ENCODE peak calls at places on chromosomes 13 and 19, in six cellular contexts. E, K, X, B, C and Y are unnamed samples.

GRCh38 chr13:86383151-86383550 is 583.9 kb upstream of the SLITRK6 start:
- DNase-seq in E (no peak), K (no peak), X (no peak), B (no peak), C (no peak), Y (no peak)

GRCh38 chr13:23159205-23159586 is 21.6 kb upstream of the SGCG start:
- DNase-seq in E (peak; percentile 69), K (no peak), X (peak; percentile 13), B (peak; percentile 72), C (no peak), Y (peak; percentile 16)

GRCh38 chr13:31204592-31204991 is 4.8 kb downstream of the B3GLCT start:
- DNase-seq in E (peak; percentile 44), K (no peak), X (peak; percentile 60), B (peak; percentile 83), C (no peak), Y (peak; percentile 48)

GRCh38 chr19:19464339-19465098 is 50.8 kb downstream of the TSSK6 start:
- DNase-seq in E (peak; percentile 78), K (no peak), X (peak; percentile 73), B (peak; percentile 71), C (no peak), Y (no peak)

GRCh38 chr19:14147797-14148605 is 11.6 kb upstream of the ASF1B start:
- DNase-seq in E (peak; percentile 65), K (peak; percentile 70), X (peak; percentile 57), B (peak; percentile 84), C (peak; percentile 74), Y (peak; percentile 42)

GRCh38 chr19:31214086-31214485 is 135.2 kb downstream of the TSHZ3 start:
- DNase-seq in E (peak; percentile 99), K (no peak), X (peak; percentile 100), B (peak; percentile 100), C (peak; percentile 91), Y (peak; percentile 59)

GRCh38 chr19:13849991-13850909 is 26.7 kb upstream of the NANOS3 start:
- DNase-seq in E (peak; percentile 78), K (no peak), X (peak; percentile 71), B (peak; percentile 89), C (peak; percentile 88), Y (peak; percentile 48)

GRCh38 chr19:52066258-52066866 is 17.7 kb upstream of the ZNF432 start:
- DNase-seq in E (no peak), K (no peak), X (no peak), B (no peak), C (no peak), Y (no peak)

GRCh38 chr19:38718747-38719543 is 25.3 kb downstream of the CAPN12 start:
- DNase-seq in E (peak; percentile 57), K (peak; percentile 77), X (no peak), B (peak; percentile 40), C (no peak), Y (no peak)

GRCh38 chr19:33796164-33797100 is at the start of gene KCTD15:
- DNase-seq in E (peak; percentile 42), K (no peak), X (peak; percentile 31), B (peak; percentile 75), C (no peak), Y (no peak)

GRCh38 chr13:94537740-94538630 is 58.0 kb downstream of the TGDS start:
- DNase-seq in E (no peak), K (no peak), X (no peak), B (no peak), C (no peak), Y (no peak)

GRCh38 chr19:4431808-4432674 is 25.6 kb downstream of the UBXN6 start:
- DNase-seq in E (no peak), K (no peak), X (no peak), B (no peak), C (peak; percentile 62), Y (no peak)

GRCh38 chr13:58960909-58961308 is 1202.8 kb downstream of the DIAPH3 start:
- DNase-seq in E (peak; percentile 63), K (no peak), X (peak; percentile 2), B (peak; percentile 2), C (no peak), Y (no peak)

GRCh38 chr13:106087201-106087600 is 448.3 kb downstream of the EFNB2 start:
- DNase-seq in E (no peak), K (no peak), X (no peak), B (no peak), C (peak; percentile 66), Y (no peak)

GRCh38 chr19:5150331-5150901 is 181.5 kb downstream of the KDM4B start:
- DNase-seq in E (no peak), K (no peak), X (no peak), B (no peak), C (no peak), Y (no peak)

GRCh38 chr13:62305758-62306157 is 890.1 kb upstream of the PCDH20 start:
- DNase-seq in E (peak; percentile 3), K (no peak), X (no peak), B (no peak), C (no peak), Y (no peak)

GRCh38 chr13:102847272-102848234 is 1.7 kb downstream of the ERCC5 start:
- DNase-seq in E (peak; percentile 70), K (no peak), X (peak; percentile 54), B (peak; percentile 78), C (no peak), Y (no peak)

GRCh38 chr19:6514926-6515325 is 12.8 kb upstream of the TUBB4A start:
- DNase-seq in E (no peak), K (no peak), X (no peak), B (no peak), C (no peak), Y (no peak)

GRCh38 chr19:55857149-55857548 is 20.8 kb downstream of the NLRP4 start:
- DNase-seq in E (no peak), K (no peak), X (no peak), B (no peak), C (no peak), Y (no peak)

GRCh38 chr13:98141938-98142426 is 912 bp upstream of the FARP1 start:
- DNase-seq in E (no peak), K (no peak), X (no peak), B (no peak), C (no peak), Y (no peak)

GRCh38 chr19:52622261-52622660 is 15.9 kb downstream of the ZNF83 start:
- DNase-seq in E (no peak), K (no peak), X (no peak), B (no peak), C (no peak), Y (no peak)

GRCh38 chr13:79779761-79780160 is 298.8 kb downstream of the NDFIP2 start:
- DNase-seq in E (peak; percentile 52), K (no peak), X (peak; percentile 51), B (peak; percentile 90), C (peak; percentile 53), Y (no peak)
- H3K27ac ChIP-seq in E (peak overlapping the region; percentile 62), K (no peak overlapping the region), X (no peak overlapping the region), B (peak overlapping the region; percentile 91), C (no peak overlapping the region), Y (no peak overlapping the region)

GRCh38 chr13:112711528-112712265 is 21.9 kb downstream of the ATP11A start:
- DNase-seq in E (peak; percentile 97), K (no peak), X (peak; percentile 98), B (peak; percentile 98), C (peak; percentile 92), Y (peak; percentile 39)
- H3K27ac ChIP-seq in E (peak overlapping the region; percentile 90), K (peak overlapping the region; percentile 50), X (peak overlapping the region; percentile 83), B (peak overlapping the region; percentile 74), C (peak overlapping the region; percentile 52), Y (no peak overlapping the region)

GRCh38 chr13:75042809-75043208 is 439.2 kb downstream of the TBC1D4 start:
- DNase-seq in E (no peak), K (no peak), X (no peak), B (no peak), C (no peak), Y (no peak)
- H3K27ac ChIP-seq in E (no peak overlapping the region), K (no peak overlapping the region), X (no peak overlapping the region), B (no peak overlapping the region), C (no peak overlapping the region), Y (no peak overlapping the region)

GRCh38 chr13:39353988-39354387 is 249.0 kb downstream of the LHFPL6 start:
- DNase-seq in E (peak; percentile 21), K (no peak), X (peak; percentile 65), B (peak; percentile 55), C (no peak), Y (no peak)

GRCh38 chr13:39347926-39348901 is 254.8 kb downstream of the LHFPL6 start:
- DNase-seq in E (no peak), K (peak; percentile 31), X (no peak), B (no peak), C (no peak), Y (no peak)

GRCh38 chr13:39350461-39350881 is 252.5 kb downstream of the LHFPL6 start:
- DNase-seq in E (no peak), K (no peak), X (no peak), B (no peak), C (no peak), Y (no peak)

GRCh38 chr13:39349391-39349790 is 253.6 kb downstream of the LHFPL6 start:
- DNase-seq in E (no peak), K (no peak), X (no peak), B (no peak), C (no peak), Y (no peak)
- H3K27ac ChIP-seq in E (no peak overlapping the region), K (no peak overlapping the region), X (no peak overlapping the region), B (no peak overlapping the region), C (no peak overlapping the region), Y (no peak overlapping the region)

GRCh38 chr13:40345149-40345514 is 321.3 kb downstream of the FOXO1 start:
- DNase-seq in E (no peak), K (no peak), X (no peak), B (no peak), C (no peak), Y (no peak)

GRCh38 chr13:40346592-40346991 is 319.8 kb downstream of the FOXO1 start:
- DNase-seq in E (no peak), K (no peak), X (no peak), B (no peak), C (no peak), Y (no peak)

GRCh38 chr13:40343550-40344269 is 322.7 kb downstream of the FOXO1 start:
- DNase-seq in E (peak; percentile 23), K (no peak), X (no peak), B (no peak), C (no peak), Y (no peak)

GRCh38 chr13:40344270-40345148 is 321.9 kb downstream of the FOXO1 start:
- DNase-seq in E (peak; percentile 89), K (no peak), X (no peak), B (no peak), C (peak; percentile 53), Y (no peak)

GRCh38 chr13:40345654-40346372 is 320.6 kb downstream of the FOXO1 start:
- DNase-seq in E (no peak), K (no peak), X (no peak), B (no peak), C (peak; percentile 63), Y (no peak)
- H3K27ac ChIP-seq in E (no peak overlapping the region), K (no peak overlapping the region), X (no peak overlapping the region), B (no peak overlapping the region), C (no peak overlapping the region), Y (no peak overlapping the region)